ENCODE peak calls at places on chromosomes 13 and 19, in ten cellular contexts. Z is brain microvascular endothelial cell; T is glutamatergic neuron; A is H1; H is T-helper 2 cell; D is HFF-Myc; Q is activated CD4-positive, alpha-beta T cell treated with anti-CD3 and anti-CD28 coated beads, Interleukin-2, amount 50 U/mL, for 24 hours; M is GF-D8; N is NCI-H2029; O is RPMI7951. I is an unnamed sample.
A peak's percentile ranks its signal among the peaks of the same experiment; 100 is the strongest.

GRCh38 chr13:96849091-96849490 is 145.2 kb downstream of the OXGR1 start:
- DNase-seq in A (no peak), T (no peak), Q (no peak), D (no peak), H (no peak), Z (no peak), M (no peak), N (no peak), O (no peak), I (no peak)

GRCh38 chr19:5147971-5148793 is 179.3 kb downstream of the KDM4B start:
- DNase-seq in Q (no peak), T (no peak), A (no peak), D (no peak), M (no peak), Z (peak; percentile 69), N (no peak), O (no peak), H (no peak), I (peak; percentile 14)

GRCh38 chr13:44719857-44720671 is 143.9 kb upstream of the TSC22D1 start:
- DNase-seq in A (no peak), N (no peak), O (peak; percentile 88), M (no peak), T (no peak), Q (no peak), H (no peak), D (no peak), Z (peak; percentile 82), I (no peak)

GRCh38 chr13:30408319-30409101 is 13.8 kb upstream of the UBE2L5 start:
- DNase-seq in D (no peak), Q (peak; percentile 84), A (peak; percentile 92), H (peak; percentile 95), O (peak; percentile 83), Z (peak; percentile 88), T (peak; percentile 96), M (peak; percentile 95), N (peak; percentile 50), I (peak; percentile 98)

GRCh38 chr13:44573790-44574465 is 2.2 kb downstream of the TSC22D1 start:
- DNase-seq in A (no peak), Q (no peak), D (peak; percentile 54), T (peak; percentile 40), M (no peak), N (no peak), H (peak; percentile 44), Z (peak; percentile 65), O (peak; percentile 88), I (no peak)

GRCh38 chr19:14375582-14376291 is 5.5 kb upstream of the ADGRE5 start:
- DNase-seq in O (peak; percentile 29), N (no peak), A (no peak), Z (no peak), T (no peak), Q (no peak), D (no peak), M (no peak), H (no peak), I (no peak)

GRCh38 chr19:42512130-42512636 is 16.1 kb downstream of the CEACAM1 start:
- DNase-seq in H (no peak), Z (no peak), N (no peak), T (no peak), M (no peak), A (no peak), Q (no peak), D (no peak), O (no peak), I (no peak)

GRCh38 chr19:10523135-10523636 is 5.9 kb upstream of the S1PR5 start:
- DNase-seq in Z (no peak), A (no peak), Q (no peak), H (no peak), D (no peak), M (no peak), N (no peak), T (no peak), O (no peak), I (no peak)

GRCh38 chr13:24032674-24033073 is 127.8 kb upstream of the SPATA13 start:
- DNase-seq in T (no peak), A (no peak), Z (no peak), D (no peak), N (no peak), Q (no peak), H (no peak), M (no peak), O (no peak), I (no peak)

I was measured in WTC11.